ENCODE peak calls at places on chromosomes 13 and 19, in five cellular contexts. C, R, T, E and U are unnamed samples.

GRCh38 chr13:78258304-78258703 is 339.7 kb upstream of the EDNRB start:
- DNase-seq in C (no peak), E (no peak), T (no peak), R (no peak), U (no peak)

GRCh38 chr13:20716951-20717350 is 13.5 kb downstream of the IL17D start:
- DNase-seq in C (peak), T (no peak), R (no peak), E (no peak), U (no peak)

GRCh38 chr13:85654227-85654626 is 145.0 kb downstream of the SLITRK6 start:
- DNase-seq in E (no peak), C (no peak), T (peak), R (no peak), U (no peak)

GRCh38 chr13:66222127-66222526 is 1008.0 kb downstream of the PCDH9 start:
- DNase-seq in R (no peak), E (no peak), C (no peak), T (no peak), U (no peak)

GRCh38 chr19:56900573-56901097 is 60.1 kb upstream of the PEG3 start:
- DNase-seq in R (no peak), T (no peak), E (no peak), C (no peak), U (no peak)

GRCh38 chr13:53064721-53065120 is 36.1 kb downstream of the OLFM4 start:
- DNase-seq in R (no peak), C (no peak), E (no peak), T (peak), U (no peak)

GRCh38 chr13:49649963-49650312 is 21.6 kb downstream of the ARL11 start:
- DNase-seq in R (no peak), C (no peak), E (no peak), T (no peak), U (no peak)

GRCh38 chr19:11496391-11497163 is 9.1 kb downstream of the ZNF653 start:
- DNase-seq in C (peak), E (peak), T (peak), R (peak), U (no peak)

GRCh38 chr19:14566712-14567077 is 5.2 kb downstream of the NDUFB7 start:
- DNase-seq in C (no peak), E (no peak), T (no peak), R (no peak), U (no peak)
- H3K9ac ChIP-seq in C (no peak), E (no peak), T (no peak), R (no peak), U (no peak)

GRCh38 chr19:16146112-16146511 is 2.6 kb downstream of the HSH2D start:
- DNase-seq in R (no peak), T (no peak), C (no peak), E (no peak), U (no peak)
- H3K9ac ChIP-seq in R (no peak), T (no peak), C (no peak), E (no peak), U (no peak)

GRCh38 chr19:47625650-47626049 is 16.7 kb downstream of the BICRA start:
- DNase-seq in R (no peak), C (no peak), T (no peak), E (no peak), U (no peak)

GRCh38 chr19:47623921-47624391 is 15.0 kb downstream of the BICRA start:
- DNase-seq in E (no peak), T (no peak), C (no peak), R (no peak), U (no peak)

GRCh38 chr19:47626238-47626637 is 17.3 kb downstream of the BICRA start:
- DNase-seq in C (no peak), T (no peak), R (no peak), E (no peak), U (no peak)

GRCh38 chr19:47619763-47620162 is 10.8 kb downstream of the BICRA start:
- DNase-seq in T (no peak), R (no peak), E (no peak), C (peak), U (no peak)

DNA sequence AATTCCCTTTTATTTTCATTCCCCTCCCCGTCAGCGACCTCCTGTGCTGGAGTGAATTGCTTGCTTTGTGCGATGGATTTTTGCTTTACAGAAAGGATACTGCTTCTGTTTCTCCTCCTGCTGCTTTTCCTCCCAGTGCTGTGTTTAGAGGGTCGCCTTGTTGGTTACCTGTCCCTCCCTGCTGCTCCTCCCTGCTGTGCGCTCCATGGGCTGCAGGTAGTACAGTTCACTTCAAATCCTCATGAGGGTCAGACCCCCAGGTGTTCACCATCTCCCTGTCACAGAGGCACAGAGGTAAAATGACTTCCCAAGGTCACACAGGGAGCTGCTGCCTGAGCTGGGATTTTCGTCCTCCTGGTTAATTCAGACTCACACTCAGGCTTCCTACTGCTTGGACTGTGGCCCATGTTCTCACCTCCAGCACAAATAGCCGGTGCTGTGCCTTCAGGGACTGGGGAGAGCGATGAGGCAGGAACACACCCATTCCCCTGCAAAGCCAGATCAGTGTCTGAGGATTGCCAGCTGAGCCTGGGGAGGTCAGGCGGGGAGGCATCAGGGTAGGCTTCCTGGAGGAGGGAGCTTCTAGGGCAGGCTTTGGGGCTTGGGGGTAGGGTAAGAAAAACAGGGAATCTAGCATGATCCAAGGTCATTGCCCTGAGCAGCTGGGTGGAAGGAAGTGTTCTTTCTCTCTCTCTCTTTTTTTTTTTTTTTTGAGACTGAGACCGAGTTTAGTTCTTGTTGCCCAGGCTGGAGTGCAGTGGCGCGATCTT is 14.4 kb downstream of the BICRA start:
- DNase-seq in E (no peak), T (no peak), R (no peak), C (no peak), U (no peak)
- H3K9ac ChIP-seq in E (no peak), T (no peak), R (no peak), C (no peak), U (no peak)

GRCh38 chr19:13091400-13092161 is 11.1 kb downstream of the LYL1 start:
- DNase-seq in R (peak), T (peak), E (no peak), C (peak), U (no peak)
- H3K9ac ChIP-seq in R (peak), T (peak), E (no peak), C (no peak), U (no peak)

DNA sequence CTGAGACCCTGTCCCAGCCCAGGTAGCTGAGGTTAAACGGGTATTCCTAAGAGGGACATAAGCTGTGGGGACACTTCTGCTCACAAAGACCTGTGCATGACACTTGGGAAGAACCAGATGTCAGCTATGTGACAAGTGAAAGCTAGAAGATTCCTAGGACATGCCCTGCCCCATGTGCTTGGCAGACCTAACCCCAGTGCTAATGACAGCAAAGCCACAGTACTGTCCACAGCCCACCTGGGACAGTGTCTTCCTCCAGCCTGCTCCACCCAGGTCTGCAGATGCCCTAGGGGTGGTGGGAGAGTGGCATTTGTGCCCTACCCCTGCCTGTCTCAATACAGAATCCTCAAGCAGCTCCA is 18.4 kb upstream of the EPHX3 start:
- DNase-seq in T (no peak), R (no peak), C (no peak), E (no peak), U (no peak)
- H3K9ac ChIP-seq in T (peak), R (peak), C (no peak), E (peak), U (no peak)